ENCODE peak calls at places on chromosomes 12 and 14, in five cellular contexts. K, R, Y, O and I are unnamed samples.

GRCh38 chr12:47841910-47842309 is 22.2 kb upstream of the HDAC7 start:
- DNase-seq in K (peak), R (no peak), Y (no peak), O (no peak), I (no peak)

GRCh38 chr12:108337235-108338223 is 1.6 kb downstream of the CMKLR1 start:
- DNase-seq in O (no peak), Y (no peak), K (peak), R (no peak), I (no peak)

GRCh38 chr12:90211017-90211416 is 502.4 kb upstream of the ATP2B1 start:
- DNase-seq in O (no peak), Y (no peak), R (no peak), K (peak), I (no peak)

GRCh38 chr14:53979747-53980642 is 23.4 kb upstream of the BMP4 start:
- DNase-seq in K (peak), R (no peak), O (peak), Y (no peak), I (no peak)

GRCh38 chr14:76376001-76376404 is at the start of gene ESRRB:
- DNase-seq in Y (no peak), O (no peak), K (peak), R (no peak), I (no peak)

GRCh38 chr14:105195533-105196227 is 14.6 kb upstream of the NUDT14 start:
- DNase-seq in O (no peak), Y (no peak), R (no peak), K (no peak), I (no peak)

GRCh38 chr12:12726543-12727093 is 9.4 kb downstream of the CDKN1B start:
- DNase-seq in R (no peak), Y (no peak), K (peak), O (no peak), I (no peak)

GRCh38 chr12:125331342-125332052 is 266.3 kb downstream of the AACS start:
- DNase-seq in R (no peak), O (no peak), Y (no peak), K (no peak), I (no peak)

GRCh38 chr12:93379432-93380308 is 1.9 kb downstream of the NUDT4 start:
- DNase-seq in R (no peak), O (no peak), Y (no peak), K (no peak), I (no peak)

GRCh38 chr12:124379938-124380754 is 85.3 kb downstream of the RFLNA start:
- DNase-seq in K (peak), Y (no peak), R (peak), O (peak), I (peak)

GRCh38 chr14:88326352-88327103 is 3.5 kb upstream of the KCNK10 start:
- DNase-seq in K (no peak), O (no peak), R (no peak), Y (no peak), I (no peak)

GRCh38 chr12:76032043-76032981 is 736 bp upstream of the PHLDA1 start:
- DNase-seq in Y (no peak), O (no peak), K (peak), R (peak), I (no peak)

GRCh38 chr14:96205059-96205993 is 687 bp downstream of the BDKRB2 start:
- DNase-seq in R (no peak), O (no peak), K (no peak), Y (no peak), I (no peak)

GRCh38 chr14:72679106-72679505 is 214.8 kb downstream of the DPF3 start:
- DNase-seq in O (no peak), Y (peak), R (no peak), K (peak), I (peak)

GRCh38 chr12:124420972-124421674 is 126.2 kb downstream of the RFLNA start:
- DNase-seq in O (peak), R (peak), Y (no peak), K (no peak), I (peak)

GRCh38 chr12:6696690-6697583 is 3.7 kb downstream of the PIANP start:
- DNase-seq in O (no peak), K (no peak), Y (no peak), R (no peak), I (no peak)